ENCODE peak calls at places on chromosome 22, in eight cellular contexts. V is activated T-cell treated with anti-CD3 and anti-CD28 coated beads, Interleukin-2, amount 50 U/mL, for 72 hours; U is DMS153; X is iPS-NIHi11; E is NCI-H1092; C is T-helper 22 cell; P is IMR-90; S is endothelial cell of umbilical vein. G is an unnamed sample.

GRCh38 chr22:36816635-36817428 is at the start of gene PVALB:
- DNase-seq in U (no peak), P (peak), X (peak), V (peak), S (peak), E (no peak), C (no peak), G (peak)

GRCh38 chr22:37212174-37212906 is at the start of gene SSTR3:
- DNase-seq in E (no peak), P (no peak), X (peak), U (no peak), C (no peak), S (no peak), V (no peak), G (no peak)

GRCh38 chr22:20607157-20607907 is 99.9 kb downstream of the MED15 start:
- DNase-seq in X (no peak), C (no peak), V (no peak), E (no peak), P (no peak), S (no peak), U (no peak), G (peak)

GRCh38 chr22:37088108-37088605 is 21.4 kb downstream of the TMPRSS6 start:
- DNase-seq in X (no peak), U (no peak), C (no peak), P (peak), S (no peak), V (peak), E (no peak), G (no peak)

GRCh38 chr22:43637267-43637666 is 174.8 kb downstream of the EFCAB6 start:
- DNase-seq in U (no peak), S (no peak), V (no peak), P (no peak), C (no peak), X (no peak), E (no peak), G (no peak)

GRCh38 chr22:49451070-49451840 is 376.4 kb downstream of the BRD1 start:
- DNase-seq in P (no peak), U (no peak), C (no peak), X (no peak), E (no peak), S (no peak), V (no peak), G (no peak)

GRCh38 chr22:20080776-20081654 is 974 bp downstream of the DGCR8 start:
- DNase-seq in E (peak), V (peak), P (peak), C (no peak), U (no peak), X (peak), S (peak), G (peak)

GRCh38 chr22:40620464-40621046 is 16.0 kb downstream of the MRTFA start:
- DNase-seq in E (no peak), C (no peak), X (no peak), P (peak), U (no peak), V (no peak), S (no peak), G (no peak)

GRCh38 chr22:46983046-46983445 is 220.6 kb downstream of the TBC1D22A start:
- DNase-seq in E (no peak), C (no peak), U (no peak), X (no peak), P (no peak), V (no peak), S (no peak), G (no peak)

GRCh38 chr22:30569674-30570202 is 4.7 kb downstream of the GAL3ST1 start:
- DNase-seq in X (no peak), V (no peak), C (no peak), U (no peak), E (no peak), S (no peak), P (no peak), G (no peak)

GRCh38 chr22:50250555-50251471 is at the start of gene HDAC10:
- DNase-seq in E (no peak), V (peak), P (peak), X (peak), U (peak), S (peak), C (peak), G (peak)

GRCh38 chr22:37998543-37998942 is 14.2 kb upstream of the SOX10 start:
- DNase-seq in P (no peak), V (no peak), S (no peak), U (no peak), X (no peak), E (no peak), C (no peak), G (no peak)

GRCh38 chr22:40107756-40108437 is 69.8 kb upstream of the TNRC6B start:
- DNase-seq in S (no peak), C (no peak), V (peak), P (peak), U (no peak), X (no peak), E (no peak), G (no peak)

GRCh38 chr22:20089226-20089976 is 9.4 kb downstream of the DGCR8 start:
- DNase-seq in P (no peak), E (no peak), S (no peak), V (no peak), C (no peak), X (no peak), U (no peak), G (no peak)

GRCh38 chr22:43133401-43133800 is 9.8 kb downstream of the MCAT start:
- DNase-seq in P (no peak), S (no peak), V (no peak), C (no peak), X (no peak), U (no peak), E (no peak), G (no peak)

GRCh38 chr22:39512026-39512425 is 8.3 kb upstream of the ATF4 start:
- DNase-seq in P (no peak), E (no peak), X (no peak), V (no peak), U (no peak), C (no peak), S (no peak), G (no peak)

GRCh38 chr22:32751065-32751739 is 50.3 kb upstream of the TIMP3 start:
- DNase-seq in U (no peak), E (no peak), S (no peak), P (no peak), V (no peak), X (no peak), C (no peak), G (no peak)

GRCh38 chr22:48845356-48845936 is 982.2 kb downstream of the BRD1 start:
- DNase-seq in C (no peak), P (no peak), S (no peak), V (no peak), X (no peak), U (peak), E (no peak), G (no peak)

GRCh38 chr22:26767351-26767970 is 110.1 kb downstream of the MIAT start:
- DNase-seq in V (no peak), U (no peak), E (no peak), S (no peak), P (no peak), C (no peak), X (no peak), G (no peak)

GRCh38 chr22:27258773-27259172 is 542.8 kb downstream of the MN1 start:
- DNase-seq in U (peak), P (no peak), S (no peak), C (no peak), V (no peak), E (no peak), X (peak), G (no peak)

GRCh38 chr22:21876486-21877176 is 9.2 kb upstream of the MAPK1 start:
- DNase-seq in S (peak), E (no peak), V (peak), C (no peak), U (no peak), P (peak), X (no peak), G (peak)

GRCh38 chr22:42461511-42461910 is 29.3 kb upstream of the NFAM1 start:
- DNase-seq in P (no peak), V (no peak), S (no peak), U (peak), E (peak), C (no peak), X (peak), G (no peak)

GRCh38 chr22:17217179-17217578 is 2.1 kb downstream of the ADA2 start:
- DNase-seq in P (no peak), V (no peak), X (peak), S (no peak), U (no peak), C (no peak), E (no peak), G (no peak)

GRCh38 chr22:20763630-20764029 is 10.3 kb upstream of the SERPIND1 start:
- DNase-seq in S (no peak), U (no peak), C (no peak), V (no peak), E (no peak), P (no peak), X (no peak), G (no peak)

GRCh38 chr22:32562396-32562795 is 87.8 kb downstream of the FBXO7 start:
- DNase-seq in E (no peak), P (no peak), X (no peak), U (no peak), V (no peak), C (no peak), S (no peak), G (no peak)

GRCh38 chr22:30192427-30192826 is 54.1 kb downstream of the LIF start:
- DNase-seq in P (no peak), X (no peak), S (peak), U (peak), E (no peak), C (no peak), V (no peak), G (no peak)

GRCh38 chr22:42309865-42310264 is 39.4 kb upstream of the TCF20 start:
- DNase-seq in X (no peak), C (no peak), U (no peak), E (no peak), S (no peak), V (no peak), P (no peak), G (no peak)

GRCh38 chr22:19789406-19789805 is 28.8 kb downstream of the TBX1 start:
- DNase-seq in E (no peak), X (no peak), U (no peak), C (no peak), V (no peak), S (no peak), P (no peak), G (no peak)

GRCh38 chr22:41468381-41469217 is at the start of the genes ACO2 and PHF5A:
- DNase-seq in C (peak), S (peak), E (peak), X (peak), P (peak), U (peak), V (peak), G (peak)

GRCh38 chr22:41781508-41781906 is 19.0 kb upstream of the CCDC134 start:
- DNase-seq in X (no peak), V (no peak), E (no peak), S (no peak), C (no peak), U (no peak), P (no peak), G (no peak)

GRCh38 chr22:46004105-46004866 is 27.3 kb upstream of the WNT7B start:
- DNase-seq in V (no peak), S (no peak), C (no peak), P (no peak), X (no peak), E (no peak), U (no peak), G (no peak)

GRCh38 chr22:26404851-26405357 is 24.2 kb upstream of the ASPHD2 start:
- DNase-seq in P (no peak), V (no peak), U (no peak), E (no peak), S (no peak), X (no peak), C (no peak), G (no peak)

GRCh38 chr22:49962751-49963646 is 2.4 kb downstream of the PIM3 start:
- DNase-seq in V (no peak), S (no peak), X (peak), E (no peak), C (no peak), P (no peak), U (no peak), G (no peak)

GRCh38 chr22:19304547-19304946 is 13.0 kb upstream of the CLTCL1 start:
- DNase-seq in U (no peak), E (no peak), S (no peak), P (no peak), C (no peak), X (no peak), V (no peak), G (no peak)

G was measured in GM13977.